ENCODE peak calls at places on chromosomes 11 and 22, in nine cellular contexts. D is foreskin keratinocyte; V is ovary; M is stromal cell of bone marrow; E is tibial nerve; Z is activated CD4-positive, alpha-beta T cell treated with anti-CD3 and anti-CD28 coated beads for 36 hours; B is SIG-M5; W is AML-193; L is dorsolateral prefrontal cortex. K is an unnamed sample.

GRCh38 chr11:23723861-23724260 is 773.0 kb upstream of the LUZP2 start:
- DNase-seq in D (peak), V (no peak), M (no peak), E (no peak), Z (no peak), B (no peak), W (no peak), L (no peak), K (no peak)

GRCh38 chr22:24107668-24108067 is 73.6 kb upstream of the SUSD2 start:
- DNase-seq in D (peak), V (peak), M (peak), E (peak), Z (no peak), B (no peak), W (no peak), L (peak), K (peak)

GRCh38 chr11:102414559-102414958 is 38.0 kb downstream of the TMEM123 start:
- DNase-seq in D (no peak), V (no peak), M (no peak), E (no peak), Z (no peak), B (no peak), W (no peak), L (no peak), K (no peak)

GRCh38 chr22:34105461-34106062 is 185.3 kb upstream of the LARGE1 start:
- DNase-seq in D (no peak), V (peak), M (peak), E (peak), Z (peak), B (no peak), W (no peak), L (peak), K (peak)

GRCh38 chr11:44357734-44358133 is 47.8 kb upstream of the ALX4 start:
- DNase-seq in D (no peak), V (no peak), M (no peak), E (no peak), Z (no peak), B (no peak), W (no peak), L (no peak), K (no peak)

GRCh38 chr11:38723361-38723760 is 2125.3 kb upstream of the RAG2 start:
- DNase-seq in D (no peak), V (no peak), M (no peak), E (no peak), Z (no peak), B (no peak), W (no peak), L (no peak), K (no peak)

GRCh38 chr11:78397398-78397797 is 20.2 kb downstream of the GAB2 start:
- DNase-seq in D (no peak), V (no peak), M (no peak), E (no peak), Z (no peak), B (no peak), W (peak), L (no peak), K (no peak)

GRCh38 chr11:116244889-116245288 is 527.9 kb downstream of the BUD13 start:
- DNase-seq in D (no peak), V (no peak), M (no peak), E (no peak), Z (no peak), B (no peak), W (no peak), L (no peak), K (no peak)

GRCh38 chr11:71498091-71498490 is 29.0 kb upstream of the KRTAP5-7 start:
- DNase-seq in D (no peak), V (no peak), M (no peak), E (no peak), Z (no peak), B (no peak), W (no peak), L (no peak), K (no peak)

GRCh38 chr11:67262731-67263675 is 3.3 kb upstream of the GRK2 start:
- DNase-seq in D (no peak), V (peak), M (peak), E (peak), Z (peak), B (peak), W (peak), L (peak), K (peak)

GRCh38 chr22:22879675-22880029 is 8.0 kb upstream of the IGLL5 start:
- DNase-seq in D (no peak), V (no peak), M (no peak), E (no peak), Z (no peak), B (no peak), W (no peak), L (no peak), K (no peak)

GRCh38 chr11:93468286-93468685 is 74.9 kb downstream of the SMCO4 start:
- DNase-seq in D (no peak), V (no peak), M (no peak), E (no peak), Z (no peak), B (no peak), W (no peak), L (no peak), K (no peak)

GRCh38 chr11:134397304-134398078 is 14.6 kb downstream of the B3GAT1 start:
- DNase-seq in D (no peak), V (no peak), M (no peak), E (no peak), Z (no peak), B (no peak), W (no peak), L (no peak), K (no peak)

GRCh38 chr11:124801014-124801413 is 808 bp upstream of the MSANTD2 start:
- DNase-seq in D (peak), V (no peak), M (no peak), E (no peak), Z (peak), B (no peak), W (no peak), L (no peak), K (no peak)

GRCh38 chr11:64887757-64888405 is 9.5 kb upstream of the EHD1 start:
- DNase-seq in D (no peak), V (peak), M (no peak), E (peak), Z (peak), B (no peak), W (peak), L (peak), K (peak)

GRCh38 chr11:132973686-132974085 is 558.6 kb downstream of the OPCML start:
- DNase-seq in D (no peak), V (no peak), M (no peak), E (no peak), Z (no peak), B (no peak), W (no peak), L (no peak), K (no peak)

GRCh38 chr22:21972293-21972779 is 10.3 kb downstream of the TOP3B start:
- DNase-seq in D (no peak), V (no peak), M (no peak), E (no peak), Z (peak), B (no peak), W (peak), L (peak), K (no peak)

GRCh38 chr11:72045849-72046248 is 34.5 kb downstream of the NUMA1 start:
- DNase-seq in D (no peak), V (peak), M (no peak), E (no peak), Z (no peak), B (no peak), W (no peak), L (no peak), K (no peak)

GRCh38 chr11:117856892-117857291 is 19.6 kb downstream of the FXYD6 start:
- DNase-seq in D (no peak), V (no peak), M (no peak), E (no peak), Z (no peak), B (no peak), W (no peak), L (no peak), K (peak)

GRCh38 chr22:42156121-42156520 is 25.5 kb upstream of the CYP2D6 start:
- DNase-seq in D (peak), V (no peak), M (no peak), E (no peak), Z (no peak), B (no peak), W (no peak), L (no peak), K (no peak)

GRCh38 chr11:61141601-61142028 is 19.6 kb downstream of the VPS37C start:
- DNase-seq in D (no peak), V (peak), M (no peak), E (no peak), Z (no peak), B (no peak), W (no peak), L (no peak), K (no peak)

GRCh38 chr11:36578458-36578857 is 10.7 kb downstream of the RAG1 start:
- DNase-seq in D (no peak), V (no peak), M (no peak), E (no peak), Z (no peak), B (no peak), W (no peak), L (no peak), K (no peak)